ENCODE peak calls at places on chromosomes 5 and 9, in seven cellular contexts. G, Q, N, F, H, K and X are unnamed samples.

GRCh38 chr5:143761663-143762062 is 50.3 kb upstream of the HMHB1 start:
- DNase-seq in G (no peak), Q (no peak), N (no peak), F (no peak), H (no peak), K (no peak), X (no peak)

GRCh38 chr9:69174645-69175487 is 789 bp downstream of the TJP2 start:
- DNase-seq in G (peak; percentile 87), Q (no peak), N (peak; percentile 91), F (no peak), H (peak; percentile 77), K (peak; percentile 93), X (peak; percentile 62)

GRCh38 chr9:130860458-130861316 is 25.6 kb downstream of the ABL1 start:
- DNase-seq in G (peak; percentile 94), Q (no peak), N (no peak), F (peak; percentile 40), H (no peak), K (peak; percentile 83), X (no peak)

GRCh38 chr5:113971454-113971853 is 390.4 kb upstream of the KCNN2 start:
- DNase-seq in G (no peak), Q (no peak), N (no peak), F (no peak), H (no peak), K (no peak), X (no peak)

GRCh38 chr5:145495171-145495570 is 340.0 kb downstream of the PRELID2 start:
- DNase-seq in G (no peak), Q (no peak), N (no peak), F (no peak), H (no peak), K (no peak), X (no peak)

GRCh38 chr5:157459715-157460599 is at the start of gene NIPAL4:
- DNase-seq in G (no peak), Q (no peak), N (no peak), F (no peak), H (peak; percentile 64), K (no peak), X (no peak)

GRCh38 chr9:79555474-79555873 is 16.3 kb upstream of the TLE4 start:
- DNase-seq in G (no peak), Q (no peak), N (no peak), F (no peak), H (no peak), K (no peak), X (no peak)

GRCh38 chr9:135887585-135888050 is 19.7 kb downstream of the CAMSAP1 start:
- DNase-seq in G (peak; percentile 81), Q (no peak), N (no peak), F (no peak), H (peak; percentile 78), K (no peak), X (no peak)

GRCh38 chr5:179376701-179377420 is 31.6 kb upstream of the ADAMTS2 start:
- DNase-seq in G (peak; percentile 74), Q (no peak), N (no peak), F (no peak), H (peak; percentile 15), K (no peak), X (no peak)

GRCh38 chr9:125329978-125330377 is 68.4 kb downstream of the GAPVD1 start:
- DNase-seq in G (no peak), Q (no peak), N (peak; percentile 68), F (no peak), H (no peak), K (no peak), X (no peak)

GRCh38 chr9:69313175-69313574 is 11.8 kb upstream of the ENTREP1 start:
- DNase-seq in G (no peak), Q (no peak), N (no peak), F (no peak), H (no peak), K (no peak), X (no peak)

GRCh38 chr9:106745457-106745856 is 117.5 kb upstream of the ZNF462 start:
- DNase-seq in G (no peak), Q (no peak), N (peak; percentile 78), F (no peak), H (no peak), K (no peak), X (no peak)

GRCh38 chr5:147791181-147791580 is 8.7 kb upstream of the JAKMIP2 start:
- DNase-seq in G (no peak), Q (no peak), N (no peak), F (no peak), H (no peak), K (no peak), X (no peak)

DNA sequence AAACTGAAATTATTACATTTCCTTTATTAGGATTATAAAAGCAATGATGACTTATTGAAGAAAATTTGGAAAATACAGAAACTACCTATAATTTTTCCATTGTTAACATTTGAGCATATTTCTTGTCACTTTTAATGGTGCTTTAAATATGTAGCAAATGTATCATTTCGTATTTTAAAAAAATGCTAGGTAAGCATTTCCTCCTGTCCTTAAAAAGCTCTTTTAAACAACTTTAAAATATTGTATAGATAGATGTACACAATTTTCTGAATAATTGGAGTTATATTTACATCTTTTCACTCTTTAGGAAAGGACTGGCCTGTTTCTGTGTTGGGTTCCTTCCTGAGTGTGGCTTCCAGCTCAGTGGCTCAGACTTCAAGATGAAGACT is 15.6 kb downstream of the TENT4A start:
- DNase-seq in G (no peak), Q (no peak), N (no peak), F (no peak), H (no peak), K (no peak), X (no peak)
- TF ChIP-seq CTCF in G (no peak), Q (no peak), N (no peak), F (no peak), H (no peak), K (no peak), X (no peak)

DNA sequence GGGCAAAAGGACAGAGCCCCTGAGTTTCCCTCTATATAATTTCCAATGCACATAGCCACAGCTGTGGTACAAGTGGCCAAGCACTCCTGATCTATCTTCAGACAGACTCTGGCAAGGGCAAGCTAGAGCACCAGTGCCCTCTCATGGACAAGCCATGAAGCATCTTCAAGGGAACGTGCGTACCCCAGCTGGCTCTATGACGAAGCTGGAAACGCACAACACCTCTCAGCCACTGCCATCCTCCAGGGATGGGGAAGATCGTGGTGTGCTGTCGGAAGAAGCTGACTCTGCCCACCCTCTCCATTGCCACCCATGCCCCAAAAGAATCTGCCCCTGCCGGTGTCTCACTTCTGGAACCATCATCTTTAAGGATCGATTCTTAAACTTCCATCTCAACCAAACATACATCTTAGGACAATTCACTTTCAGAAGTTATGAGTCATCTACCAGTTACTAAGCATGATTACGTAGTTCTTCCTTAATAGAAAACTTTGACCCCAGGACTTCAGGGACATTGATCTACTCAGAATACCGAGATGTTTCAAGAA is 482.9 kb downstream of the AGTPBP1 start:
- DNase-seq in G (peak; percentile 86), Q (peak; percentile 28), N (peak; percentile 34), F (peak; percentile 56), H (peak; percentile 62), K (no peak), X (peak; percentile 54)
- TF ChIP-seq CTCF in G (peak; percentile 43), Q (peak; percentile 60), N (peak; percentile 51), F (peak; percentile 21), H (peak; percentile 58), K (no peak), X (peak; percentile 35)

DNA sequence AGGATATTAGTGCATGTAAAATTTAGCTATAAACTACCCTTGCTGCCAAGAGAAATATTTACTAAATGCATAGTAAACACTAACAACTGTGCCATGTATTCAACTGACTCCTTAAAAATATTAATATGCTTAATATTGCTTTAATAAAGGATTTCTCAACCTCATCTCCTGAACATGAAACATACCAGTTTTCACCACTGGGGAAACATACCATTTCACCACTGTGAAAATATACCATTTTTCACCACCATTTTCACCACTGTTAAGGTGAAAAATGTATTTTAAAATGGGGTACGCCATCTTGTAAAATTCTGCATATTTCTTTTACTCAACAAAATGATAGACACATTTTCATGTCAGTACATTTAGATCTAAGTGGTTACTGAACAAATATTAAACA is 4.5 kb downstream of the RAB14 start:
- DNase-seq in G (no peak), Q (no peak), N (no peak), F (no peak), H (no peak), K (no peak), X (no peak)
- TF ChIP-seq CTCF in G (no peak), Q (no peak), N (no peak), F (no peak), H (no peak), K (peak; percentile 28), X (peak; percentile 47)

GRCh38 chr5:170115925-170116324 is 10.2 kb downstream of the FOXI1 start:
- DNase-seq in G (peak; percentile 21), Q (no peak), N (no peak), F (no peak), H (no peak), K (no peak), X (no peak)
- TF ChIP-seq CTCF in G (no peak), Q (no peak), N (no peak), F (no peak), H (no peak), K (no peak), X (no peak)

GRCh38 chr9:36793277-36793676 is 220.6 kb downstream of the MELK start:
- DNase-seq in G (no peak), Q (no peak), N (no peak), F (no peak), H (no peak), K (no peak), X (no peak)
- TF ChIP-seq CTCF in G (no peak), Q (no peak), N (peak; percentile 49), F (no peak), H (no peak), K (no peak), X (peak; percentile 44)

DNA sequence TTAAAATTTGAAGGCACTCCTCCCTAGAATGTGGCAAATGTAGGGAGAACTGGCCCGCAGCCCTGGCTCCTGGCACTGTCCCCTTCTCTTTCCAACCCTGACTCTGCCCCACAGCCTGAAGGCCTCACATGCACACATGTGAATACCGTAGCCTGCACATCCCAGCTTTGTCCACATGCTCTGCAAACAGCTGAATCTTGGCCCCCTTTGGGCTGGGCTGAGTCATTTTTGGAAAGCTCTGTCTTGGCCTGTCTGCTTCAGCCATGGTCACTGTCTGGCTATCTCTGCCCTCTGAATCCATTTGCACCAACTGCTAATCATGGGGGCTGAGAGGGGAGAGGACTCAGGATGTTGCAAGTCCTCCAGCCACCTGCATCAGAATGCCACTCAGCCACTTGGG is 22.1 kb upstream of the GALNT10 start:
- DNase-seq in G (no peak), Q (no peak), N (no peak), F (no peak), H (no peak), K (no peak), X (no peak)
- TF ChIP-seq CTCF in G (no peak), Q (no peak), N (no peak), F (no peak), H (no peak), K (no peak), X (no peak)

GRCh38 chr5:45779874-45780671 is 83.9 kb upstream of the HCN1 start:
- DNase-seq in G (no peak), Q (no peak), N (no peak), F (no peak), H (no peak), K (no peak), X (no peak)

GRCh38 chr5:45772402-45772801 is 76.2 kb upstream of the HCN1 start:
- DNase-seq in G (no peak), Q (no peak), N (no peak), F (no peak), H (no peak), K (no peak), X (no peak)

DNA sequence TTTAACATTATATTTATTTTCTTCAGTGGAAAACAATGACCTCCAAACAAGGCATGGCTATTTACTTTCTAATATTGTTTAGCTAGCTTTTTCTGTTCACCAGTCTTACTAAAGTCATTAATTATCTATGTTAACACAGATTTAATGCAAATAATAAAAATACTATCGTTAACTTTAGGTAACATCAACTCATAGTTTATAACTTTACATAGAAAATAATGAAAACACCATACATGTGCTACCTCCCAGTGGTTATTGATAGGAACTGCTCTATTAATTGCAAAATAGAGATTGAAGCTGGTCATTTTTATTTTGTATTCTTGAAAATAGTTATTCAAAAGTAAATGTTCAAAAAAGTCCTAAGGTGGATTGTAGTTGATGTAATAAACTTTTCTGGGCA is 78.3 kb upstream of the HCN1 start:
- DNase-seq in G (no peak), Q (no peak), N (peak; percentile 40), F (no peak), H (no peak), K (no peak), X (no peak)
- TF ChIP-seq CTCF in G (no peak), Q (peak; percentile 24), N (peak; percentile 74), F (no peak), H (no peak), K (no peak), X (peak; percentile 51)